ENCODE peak calls at places on chromosomes 16 and 17, in eight cellular contexts. Q is body of pancreas, Y is PC-9, N is colonic mucosa, L is right cardiac atrium, H is spleen, I is astrocyte of the spinal cord, A is ascending aorta. K is an unnamed sample.

GRCh38 chr16:87149051-87149450 is 168.1 kb downstream of the C16orf95 start:
- DNase-seq in Q (no peak), Y (no peak), N (no peak), L (no peak), H (no peak), I (peak), A (no peak), K (no peak)

GRCh38 chr17:83083368-83084201 is 4.2 kb downstream of the METRNL start:
- DNase-seq in Q (no peak), Y (peak), N (peak), L (no peak), H (no peak), I (peak), A (no peak), K (no peak)

GRCh38 chr16:83402969-83403368 is 404.8 kb upstream of the HSBP1 start:
- DNase-seq in Q (no peak), Y (no peak), N (no peak), L (no peak), H (no peak), I (peak), A (no peak), K (no peak)

GRCh38 chr16:50733468-50733867 is 8.4 kb upstream of the CYLD start:
- DNase-seq in Q (no peak), Y (no peak), N (peak), L (no peak), H (no peak), I (no peak), A (no peak), K (no peak)

GRCh38 chr17:76696763-76697701 is 13.7 kb downstream of the MXRA7 start:
- DNase-seq in Q (no peak), Y (no peak), N (no peak), L (peak), H (peak), I (peak), A (no peak), K (no peak)

GRCh38 chr17:17103160-17103559 is 60.9 kb downstream of the MPRIP start:
- DNase-seq in Q (no peak), Y (no peak), N (no peak), L (no peak), H (no peak), I (no peak), A (no peak), K (no peak)

GRCh38 chr17:42312285-42313130 is 24.2 kb downstream of the STAT5A start:
- DNase-seq in Q (peak), Y (no peak), N (peak), L (peak), H (peak), I (peak), A (peak), K (peak)

GRCh38 chr17:2883544-2884203 is 87.4 kb downstream of the RAP1GAP2 start:
- DNase-seq in Q (peak), Y (peak), N (no peak), L (no peak), H (no peak), I (peak), A (no peak), K (no peak)

GRCh38 chr17:76166906-76167305 is 25.9 kb upstream of the FOXJ1 start:
- DNase-seq in Q (no peak), Y (no peak), N (no peak), L (no peak), H (no peak), I (no peak), A (no peak), K (no peak)

GRCh38 chr17:44906987-44907681 is 7.9 kb upstream of the EFTUD2 start:
- DNase-seq in Q (no peak), Y (no peak), N (no peak), L (no peak), H (peak), I (no peak), A (no peak), K (no peak)

GRCh38 chr16:55494994-55495421 is 13.9 kb upstream of the LPCAT2 start:
- DNase-seq in Q (peak), Y (no peak), N (peak), L (no peak), H (no peak), I (peak), A (peak), K (no peak)

GRCh38 chr17:40980594-40980993 is 3.5 kb downstream of the KRT40 start:
- DNase-seq in Q (peak), Y (no peak), N (no peak), L (peak), H (no peak), I (peak), A (no peak), K (no peak)

GRCh38 chr16:85331685-85332084 is 219.4 kb upstream of the CIBAR2 start:
- DNase-seq in Q (no peak), Y (peak), N (peak), L (no peak), H (no peak), I (no peak), A (no peak), K (no peak)

GRCh38 chr16:50024207-50024606 is 818 bp upstream of the CNEP1R1 start:
- DNase-seq in Q (no peak), Y (no peak), N (no peak), L (no peak), H (no peak), I (no peak), A (no peak), K (no peak)

GRCh38 chr17:10398352-10398751 is 23.4 kb downstream of the MYH8 start:
- DNase-seq in Q (no peak), Y (no peak), N (no peak), L (no peak), H (no peak), I (no peak), A (no peak), K (no peak)

GRCh38 chr16:3457434-3458252 is 14.2 kb downstream of the NAA60 start:
- DNase-seq in Q (peak), Y (peak), N (peak), L (peak), H (peak), I (peak), A (peak), K (peak)

GRCh38 chr16:57029161-57030160 is 40.1 kb downstream of the NLRC5 start:
- DNase-seq in Q (no peak), Y (peak), N (no peak), L (no peak), H (peak), I (peak), A (no peak), K (no peak)

GRCh38 chr17:56297142-56297541 is 143.9 kb downstream of the ANKFN1 start:
- DNase-seq in Q (no peak), Y (no peak), N (no peak), L (no peak), H (no peak), I (peak), A (no peak), K (no peak)

GRCh38 chr17:31558748-31559646 is 167.5 kb downstream of the RAB11FIP4 start:
- DNase-seq in Q (peak), Y (peak), N (peak), L (peak), H (peak), I (peak), A (peak), K (peak)

GRCh38 chr17:31562447-31562846 is 171.0 kb downstream of the RAB11FIP4 start:
- DNase-seq in Q (peak), Y (no peak), N (no peak), L (no peak), H (no peak), I (no peak), A (no peak), K (no peak)

GRCh38 chr17:31561469-31562412 is 170.3 kb downstream of the RAB11FIP4 start:
- DNase-seq in Q (no peak), Y (peak), N (peak), L (no peak), H (no peak), I (peak), A (peak), K (no peak)

GRCh38 chr17:31560836-31561235 is 169.4 kb downstream of the RAB11FIP4 start:
- DNase-seq in Q (no peak), Y (peak), N (no peak), L (no peak), H (no peak), I (peak), A (no peak), K (no peak)

GRCh38 chr17:31559647-31560501 is 168.4 kb downstream of the RAB11FIP4 start:
- DNase-seq in Q (peak), Y (peak), N (no peak), L (peak), H (no peak), I (peak), A (peak), K (no peak)
- H3K4me3 ChIP-seq in Q (peak), Y (peak), N (peak), L (peak), H (peak), I (peak), A (peak), K (peak)

GRCh38 chr17:49053171-49053829 is 56.1 kb downstream of the IGF2BP1 start:
- DNase-seq in Q (no peak), Y (no peak), N (no peak), L (no peak), H (no peak), I (no peak), A (no peak), K (no peak)
- H3K4me3 ChIP-seq in Q (no peak), Y (no peak), N (no peak), L (no peak), H (no peak), I (no peak), A (no peak), K (no peak)

GRCh38 chr16:67482260-67482924 is 955 bp downstream of the AGRP start:
- DNase-seq in Q (no peak), Y (no peak), N (peak), L (no peak), H (peak), I (no peak), A (no peak), K (no peak)
- H3K4me3 ChIP-seq in Q (no peak), Y (no peak), N (peak), L (peak), H (peak), I (peak), A (peak), K (peak)

GRCh38 chr17:7018331-7018964 is 4.4 kb upstream of the BCL6B start:
- DNase-seq in Q (peak), Y (no peak), N (peak), L (peak), H (no peak), I (no peak), A (peak), K (peak)
- H3K4me3 ChIP-seq in Q (no peak), Y (no peak), N (peak), L (peak), H (peak), I (no peak), A (peak), K (peak)

GRCh38 chr17:57356153-57356721 is 99.9 kb downstream of the MSI2 start:
- DNase-seq in Q (no peak), Y (no peak), N (no peak), L (no peak), H (no peak), I (no peak), A (no peak), K (no peak)

GRCh38 chr17:57355090-57355859 is 99.0 kb downstream of the MSI2 start:
- DNase-seq in Q (no peak), Y (no peak), N (no peak), L (no peak), H (no peak), I (peak), A (peak), K (no peak)

GRCh38 chr17:57352658-57353057 is 96.3 kb downstream of the MSI2 start:
- DNase-seq in Q (no peak), Y (no peak), N (no peak), L (peak), H (no peak), I (no peak), A (no peak), K (no peak)

GRCh38 chr17:57356722-57357391 is 100.5 kb downstream of the MSI2 start:
- DNase-seq in Q (no peak), Y (no peak), N (no peak), L (no peak), H (no peak), I (peak), A (peak), K (no peak)

DNA sequence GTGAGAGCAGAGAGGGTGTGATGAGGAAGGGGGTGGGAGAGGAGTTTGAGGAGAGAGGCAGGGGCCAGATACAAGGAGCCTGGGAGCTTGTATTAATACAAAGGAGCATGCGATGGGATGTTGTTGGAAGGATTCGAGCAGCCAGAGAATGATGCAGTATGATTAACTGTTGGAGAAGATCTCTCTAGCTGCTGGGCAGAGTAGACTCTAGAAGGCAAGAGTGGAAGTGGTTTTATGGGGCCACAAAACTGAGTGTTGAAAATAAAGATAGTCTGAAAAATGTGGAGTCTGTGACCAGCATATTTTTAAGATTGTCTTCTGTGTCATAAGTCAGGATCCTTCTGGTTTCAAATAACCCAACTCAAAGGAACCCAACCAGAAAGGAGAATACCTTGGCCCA is 98.3 kb downstream of the MSI2 start:
- DNase-seq in Q (no peak), Y (no peak), N (no peak), L (no peak), H (no peak), I (no peak), A (no peak), K (no peak)
- H3K4me3 ChIP-seq in Q (no peak), Y (no peak), N (no peak), L (no peak), H (no peak), I (no peak), A (no peak), K (no peak)

K was measured in coronary artery.